ENCODE peak calls at places on chromosomes 13 and 19, in eight cellular contexts. Z, Q, T, W, P, B, G and A are unnamed samples.

GRCh38 chr13:99124695-99125334 is 75.8 kb upstream of the UBAC2 start:
- DNase-seq in Z (no peak), Q (no peak), T (no peak), W (no peak), P (no peak), B (peak), G (no peak), A (no peak)

GRCh38 chr13:104414181-104414580 is 1348.0 kb upstream of the SLC10A2 start:
- DNase-seq in Z (no peak), Q (no peak), T (no peak), W (no peak), P (no peak), B (no peak), G (no peak), A (no peak)

GRCh38 chr13:44050450-44051063 is 170.9 kb downstream of the LACC1 start:
- DNase-seq in Z (no peak), Q (no peak), T (no peak), W (peak), P (no peak), B (peak), G (no peak), A (no peak)

GRCh38 chr13:51175001-51175400 is 47.2 kb upstream of the FAM124A start:
- DNase-seq in Z (no peak), Q (no peak), T (no peak), W (no peak), P (no peak), B (no peak), G (no peak), A (no peak)

GRCh38 chr19:10882108-10882457 is 10.7 kb downstream of the CARM1 start:
- DNase-seq in Z (no peak), Q (no peak), T (no peak), W (no peak), P (no peak), B (no peak), G (no peak), A (no peak)

GRCh38 chr19:2290441-2291184 is 8.6 kb upstream of the PEAK3 start:
- DNase-seq in Z (no peak), Q (no peak), T (no peak), W (no peak), P (no peak), B (no peak), G (no peak), A (no peak)

GRCh38 chr19:33627962-33628839 is 6.4 kb downstream of the CHST8 start:
- DNase-seq in Z (no peak), Q (no peak), T (peak), W (no peak), P (no peak), B (no peak), G (no peak), A (no peak)

GRCh38 chr19:50537769-50538230 is 24.1 kb upstream of the ASPDH start:
- DNase-seq in Z (no peak), Q (peak), T (no peak), W (peak), P (no peak), B (peak), G (no peak), A (peak)

GRCh38 chr13:113421673-113422270 is 31.5 kb downstream of the ADPRHL1 start:
- DNase-seq in Z (peak), Q (no peak), T (peak), W (no peak), P (no peak), B (peak), G (no peak), A (no peak)

DNA sequence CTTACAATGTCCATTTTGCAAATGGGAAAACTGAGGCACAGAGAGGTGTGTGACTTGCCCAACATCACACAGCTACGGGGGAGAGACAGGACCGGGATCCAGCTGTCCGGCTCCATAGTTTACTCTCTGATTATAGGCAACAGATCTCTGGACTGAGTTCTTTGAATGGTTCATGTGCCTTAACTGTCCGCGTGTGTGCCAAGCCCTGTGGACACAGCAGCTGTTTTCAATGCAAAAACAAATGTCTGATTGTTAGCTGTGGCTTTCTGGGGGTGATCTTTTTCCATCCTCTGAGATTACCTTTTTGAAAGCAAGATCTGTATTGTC is 94.1 kb downstream of the KL start:
- DNase-seq in Z (no peak), Q (no peak), T (no peak), W (no peak), P (no peak), B (no peak), G (no peak), A (no peak)
- TF ChIP-seq POLR2A in Z (no peak), Q (no peak), T (no peak), W (no peak), P (no peak), B (no peak), G (no peak), A (no peak)

GRCh38 chr19:39397360-39398296 is 6.5 kb downstream of the MED29 start:
- DNase-seq in Z (peak), Q (peak), T (peak), W (peak), P (peak), B (peak), G (no peak), A (peak)
- TF ChIP-seq POLR2A in Z (no peak), Q (no peak), T (peak), W (peak), P (no peak), B (peak), G (no peak), A (no peak)

DNA sequence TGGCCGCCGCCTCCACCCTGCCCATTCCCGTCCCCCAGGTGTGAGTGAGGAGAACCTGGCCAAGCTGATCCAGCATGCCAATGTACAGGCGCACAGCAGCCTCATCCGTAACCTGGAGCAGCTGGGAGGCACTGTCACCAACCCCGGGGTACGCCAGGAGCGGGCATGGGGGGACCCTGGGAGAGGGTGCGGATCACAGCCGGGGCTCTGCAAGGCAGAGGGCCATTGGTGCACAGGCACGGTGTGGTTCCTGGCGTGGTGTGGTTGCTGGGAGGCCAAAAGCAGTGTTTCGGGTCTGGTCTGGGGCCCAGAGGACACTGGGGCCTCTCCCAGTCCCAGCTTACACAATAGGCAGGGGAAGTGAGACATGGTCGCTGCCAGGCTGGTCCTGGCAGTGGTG is 8.2 kb downstream of the STXBP2 start:
- DNase-seq in Z (no peak), Q (no peak), T (no peak), W (no peak), P (no peak), B (no peak), G (no peak), A (no peak)
- TF ChIP-seq POLR2A in Z (no peak), Q (no peak), T (no peak), W (no peak), P (no peak), B (no peak), G (no peak), A (no peak)

GRCh38 chr19:48332351-48332661 is 7.0 kb downstream of the EMP3 start:
- DNase-seq in Z (no peak), Q (no peak), T (no peak), W (no peak), P (no peak), B (no peak), G (no peak), A (no peak)
- TF ChIP-seq POLR2A in Z (no peak), Q (no peak), T (no peak), W (no peak), P (no peak), B (no peak), G (no peak), A (no peak)

DNA sequence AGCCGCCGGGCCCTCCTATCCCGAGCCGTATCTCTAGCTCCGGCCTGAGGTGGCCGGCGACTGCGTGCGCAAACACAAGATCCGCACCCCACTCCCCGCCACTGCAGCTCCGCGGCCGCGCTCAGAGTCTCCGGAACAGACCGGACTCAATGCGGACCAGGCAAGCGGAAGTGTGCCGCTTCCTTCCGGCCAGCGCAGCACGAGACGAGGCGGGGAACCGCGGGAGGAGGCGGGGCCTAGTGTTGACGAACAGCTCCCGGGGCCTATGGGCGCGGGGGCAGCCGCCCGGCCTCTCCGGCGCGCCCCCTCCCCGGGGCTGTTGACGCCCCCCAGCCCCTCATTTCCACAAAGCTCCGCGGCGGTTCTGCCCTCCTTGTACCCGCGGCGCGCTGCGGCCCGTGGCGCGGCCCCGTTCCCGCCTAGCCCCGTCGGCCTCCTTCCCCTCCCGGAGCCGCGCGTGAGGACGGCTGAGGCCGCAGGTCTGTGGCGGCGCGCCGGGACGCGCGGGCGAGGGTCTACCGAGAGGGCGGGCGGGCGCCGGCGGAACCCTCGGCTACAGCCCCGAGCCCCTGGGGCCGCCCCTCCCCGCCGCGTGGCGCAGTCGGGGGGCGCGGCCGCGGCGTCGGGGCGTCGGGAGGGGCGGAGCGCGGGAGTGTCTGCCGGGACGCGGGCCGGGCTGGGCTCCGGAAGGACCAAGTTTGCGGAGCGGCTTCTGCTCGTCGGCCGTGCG is at the start of gene DPY19L3:
- DNase-seq in Z (peak), Q (peak), T (peak), W (peak), P (peak), B (peak), G (peak), A (peak)
- TF ChIP-seq POLR2A in Z (peak), Q (peak), T (peak), W (peak), P (peak), B (peak), G (peak), A (peak)

GRCh38 chr13:30370916-30371521 is 51.3 kb upstream of the UBE2L5 start:
- DNase-seq in Z (no peak), Q (no peak), T (no peak), W (no peak), P (no peak), B (no peak), G (no peak), A (peak)

GRCh38 chr13:30373727-30374126 is 48.6 kb upstream of the UBE2L5 start:
- DNase-seq in Z (no peak), Q (no peak), T (no peak), W (no peak), P (no peak), B (no peak), G (peak), A (peak)

GRCh38 chr13:30375436-30375835 is 46.9 kb upstream of the UBE2L5 start:
- DNase-seq in Z (no peak), Q (no peak), T (no peak), W (no peak), P (no peak), B (no peak), G (no peak), A (peak)

GRCh38 chr13:30370146-30370545 is 52.1 kb upstream of the UBE2L5 start:
- DNase-seq in Z (no peak), Q (no peak), T (no peak), W (no peak), P (no peak), B (no peak), G (no peak), A (no peak)

DNA sequence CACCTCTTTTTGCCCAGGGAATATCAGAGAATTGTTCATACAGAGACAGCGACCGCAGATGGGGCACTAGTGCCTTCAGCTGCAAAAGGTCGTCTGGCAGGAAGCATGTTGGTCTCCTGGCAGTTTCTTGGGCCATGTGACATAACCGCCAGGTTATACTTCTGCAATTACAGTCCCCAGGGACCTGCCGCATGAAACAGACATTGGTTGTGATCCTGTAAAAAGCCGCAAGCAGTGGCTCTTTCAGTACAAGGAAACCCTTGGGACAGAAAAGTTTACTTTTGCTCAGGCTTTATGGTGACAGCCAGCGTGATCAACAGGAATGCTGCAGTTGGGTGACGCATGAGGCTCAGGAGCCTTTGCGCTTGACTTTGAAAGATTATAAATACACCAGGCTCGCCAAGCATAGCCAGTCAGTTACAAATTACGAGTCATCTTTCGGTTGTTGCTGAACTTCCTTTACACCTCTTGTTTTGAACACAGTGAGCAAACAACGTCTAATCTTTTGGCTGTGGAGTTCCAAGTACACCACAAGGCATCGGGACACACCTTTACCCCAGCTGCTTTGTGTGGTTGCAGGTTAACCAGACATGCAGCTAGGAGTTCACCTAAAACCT is 50.5 kb upstream of the UBE2L5 start:
- DNase-seq in Z (no peak), Q (peak), T (no peak), W (peak), P (no peak), B (peak), G (peak), A (peak)
- TF ChIP-seq POLR2A in Z (no peak), Q (no peak), T (no peak), W (no peak), P (no peak), B (no peak), G (no peak), A (no peak)

GRCh38 chr13:20119960-20120359 is 40.9 kb downstream of the GJA3 start:
- DNase-seq in Z (no peak), Q (no peak), T (no peak), W (no peak), P (no peak), B (no peak), G (no peak), A (peak)

GRCh38 chr13:20114066-20114465 is 46.8 kb downstream of the GJA3 start:
- DNase-seq in Z (no peak), Q (no peak), T (no peak), W (peak), P (no peak), B (no peak), G (no peak), A (no peak)

GRCh38 chr13:20118268-20119140 is 42.3 kb downstream of the GJA3 start:
- DNase-seq in Z (peak), Q (peak), T (peak), W (no peak), P (no peak), B (no peak), G (no peak), A (no peak)

GRCh38 chr13:20121154-20121515 is 39.7 kb downstream of the GJA3 start:
- DNase-seq in Z (no peak), Q (no peak), T (no peak), W (peak), P (no peak), B (no peak), G (no peak), A (no peak)

DNA sequence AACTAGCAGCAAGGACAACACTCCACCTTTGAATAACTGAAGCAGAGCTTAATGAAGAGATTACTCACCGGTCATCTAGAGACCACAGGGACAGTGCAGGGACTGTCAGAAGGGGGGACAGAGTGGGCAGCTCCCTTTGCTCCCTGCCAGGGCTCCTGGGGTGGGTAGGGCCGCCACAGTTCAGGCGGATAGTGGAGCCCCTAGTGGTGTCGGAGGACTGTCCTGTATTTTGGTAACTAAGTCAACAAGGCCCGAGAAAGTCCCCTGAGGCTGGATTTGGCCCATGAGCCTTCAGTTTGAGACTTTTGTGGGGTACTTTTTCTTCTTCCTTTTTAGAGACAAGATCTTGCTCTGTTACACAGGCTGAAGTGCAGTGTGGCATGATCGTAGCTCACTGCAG is 44.6 kb downstream of the GJA3 start:
- DNase-seq in Z (no peak), Q (no peak), T (no peak), W (no peak), P (no peak), B (no peak), G (no peak), A (no peak)
- TF ChIP-seq POLR2A in Z (no peak), Q (no peak), T (no peak), W (no peak), P (no peak), B (no peak), G (no peak), A (no peak)

GRCh38 chr19:4444765-4445741 is 12.5 kb downstream of the UBXN6 start:
- DNase-seq in Z (no peak), Q (no peak), T (no peak), W (no peak), P (no peak), B (no peak), G (no peak), A (no peak)
- TF ChIP-seq POLR2A in Z (no peak), Q (no peak), T (no peak), W (no peak), P (no peak), B (no peak), G (no peak), A (no peak)

GRCh38 chr19:926595-927043 is 784 bp downstream of the ARID3A start:
- DNase-seq in Z (peak), Q (no peak), T (no peak), W (no peak), P (no peak), B (no peak), G (no peak), A (no peak)

GRCh38 chr19:927044-927706 is 1.3 kb downstream of the ARID3A start:
- DNase-seq in Z (peak), Q (no peak), T (peak), W (peak), P (peak), B (no peak), G (no peak), A (peak)

GRCh38 chr19:925912-926594 is at the start of gene ARID3A:
- DNase-seq in Z (no peak), Q (peak), T (peak), W (no peak), P (no peak), B (no peak), G (no peak), A (no peak)

GRCh38 chr19:923551-924211 is 2.2 kb upstream of the ARID3A start:
- DNase-seq in Z (no peak), Q (no peak), T (no peak), W (no peak), P (no peak), B (no peak), G (no peak), A (no peak)

GRCh38 chr19:925087-925911 is 536 bp upstream of the ARID3A start:
- DNase-seq in Z (peak), Q (peak), T (peak), W (peak), P (peak), B (peak), G (no peak), A (peak)
- TF ChIP-seq POLR2A in Z (no peak), Q (no peak), T (no peak), W (no peak), P (no peak), B (no peak), G (no peak), A (no peak)